ENCODE peak calls at places on chromosome 1, in five cellular contexts. P is neural progenitor cell, Y is cardiac muscle cell, W is heart left ventricle, M is upper lobe of left lung. H is an unnamed sample.

GRCh38 chr1:6180215-6180577 is at the start of gene CHD5:
- DNase-seq in W (no peak), M (no peak), P (peak; percentile 83), Y (no peak), H (no peak)

GRCh38 chr1:200437556-200438203 is 27.8 kb upstream of the ZNF281 start:
- DNase-seq in Y (no peak), W (no peak), P (no peak), M (no peak), H (no peak)

GRCh38 chr1:30639881-30640452 is 83.4 kb downstream of the MATN1 start:
- DNase-seq in W (no peak), Y (no peak), P (no peak), M (no peak), H (no peak)

GRCh38 chr1:46522184-46522968 is 29.1 kb downstream of the KNCN start:
- DNase-seq in P (peak; percentile 39), W (no peak), Y (no peak), M (peak; percentile 75), H (peak; percentile 8)

GRCh38 chr1:214328770-214329455 is 48.0 kb downstream of the SMYD2 start:
- DNase-seq in W (peak; percentile 82), P (peak; percentile 86), M (peak; percentile 55), Y (peak; percentile 86), H (peak; percentile 69)

GRCh38 chr1:227318003-227318851 is at the start of gene CDC42BPA:
- DNase-seq in W (peak; percentile 91), M (peak; percentile 93), P (peak; percentile 92), Y (peak; percentile 92), H (peak; percentile 52)

GRCh38 chr1:115811140-115811828 is 29.6 kb downstream of the NHLH2 start:
- DNase-seq in W (no peak), P (no peak), M (no peak), Y (no peak), H (peak; percentile 100)

GRCh38 chr1:236356141-236356540 is 37.9 kb upstream of the EDARADD start:
- DNase-seq in Y (no peak), M (no peak), P (no peak), W (no peak), H (no peak)

GRCh38 chr1:172352435-172352834 is 68.0 kb upstream of the C1orf105 start:
- DNase-seq in M (no peak), P (no peak), W (no peak), Y (no peak), H (no peak)

DNA sequence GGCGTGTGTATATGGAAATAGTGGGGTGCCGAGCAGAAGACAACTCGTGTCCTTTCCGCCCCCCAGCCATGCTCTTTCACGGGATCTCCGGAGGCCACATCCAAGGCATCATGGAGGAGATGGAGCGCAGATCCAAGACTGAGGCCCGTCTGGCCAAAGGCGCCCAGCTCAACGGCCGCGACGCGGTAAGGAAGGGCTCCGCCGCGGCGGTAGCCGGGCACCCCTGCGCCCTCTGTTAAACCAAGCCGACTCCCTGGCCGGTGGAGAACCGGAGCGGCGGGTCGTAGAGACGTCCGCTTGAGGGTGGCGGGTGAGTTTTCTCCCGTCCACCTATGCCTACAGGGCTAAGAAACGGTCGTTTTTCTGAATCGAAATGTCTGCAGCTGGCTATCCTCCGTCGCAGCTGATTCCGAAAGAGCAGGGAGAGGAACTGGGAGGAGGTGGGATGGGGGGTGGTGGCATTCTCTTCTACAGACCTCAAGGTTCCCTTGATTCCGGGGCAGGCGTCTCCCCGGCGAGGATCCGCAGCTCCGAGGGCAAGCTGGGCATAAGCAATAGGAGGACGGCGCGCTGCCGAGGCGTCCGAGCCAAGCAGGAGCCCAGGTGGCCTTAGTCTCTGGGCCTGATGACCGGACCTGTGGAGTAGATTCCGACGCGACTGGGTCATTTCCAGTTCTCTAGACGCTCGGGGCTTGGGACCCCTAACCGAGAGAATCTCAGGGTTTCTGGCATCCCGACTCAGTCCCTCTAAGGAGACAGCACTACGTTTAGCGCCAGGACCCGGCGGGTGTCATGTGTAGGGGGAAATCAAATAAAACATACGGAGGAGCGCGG is 858 bp downstream of the LHX9 start:
- DNase-seq in M (peak; percentile 82), W (no peak), Y (no peak), P (peak; percentile 64), H (no peak)
- H3K4me3 ChIP-seq in M (peak overlapping the region; percentile 26), W (peak overlapping the region; percentile 48), Y (peak overlapping the region; percentile 4), P (peak overlapping the region; percentile 47), H (no peak overlapping the region)

GRCh38 chr1:195965475-195965874 is 642.8 kb downstream of the KCNT2 start:
- DNase-seq in P (no peak), Y (no peak), M (no peak), W (no peak), H (no peak)

GRCh38 chr1:195962051-195962450 is 646.2 kb downstream of the KCNT2 start:
- DNase-seq in P (no peak), W (no peak), Y (no peak), M (no peak), H (no peak)

GRCh38 chr1:195960580-195960979 is 647.7 kb downstream of the KCNT2 start:
- DNase-seq in P (no peak), Y (no peak), W (no peak), M (no peak), H (no peak)

GRCh38 chr1:195970209-195970608 is 638.0 kb downstream of the KCNT2 start:
- DNase-seq in M (no peak), Y (no peak), P (no peak), W (no peak), H (no peak)

GRCh38 chr1:195965036-195965435 is 643.2 kb downstream of the KCNT2 start:
- DNase-seq in P (no peak), W (no peak), Y (no peak), M (no peak), H (no peak)
- TF ChIP-seq CTCF in P (no peak), W (no peak), Y (no peak), M (no peak), H (no peak)

DNA sequence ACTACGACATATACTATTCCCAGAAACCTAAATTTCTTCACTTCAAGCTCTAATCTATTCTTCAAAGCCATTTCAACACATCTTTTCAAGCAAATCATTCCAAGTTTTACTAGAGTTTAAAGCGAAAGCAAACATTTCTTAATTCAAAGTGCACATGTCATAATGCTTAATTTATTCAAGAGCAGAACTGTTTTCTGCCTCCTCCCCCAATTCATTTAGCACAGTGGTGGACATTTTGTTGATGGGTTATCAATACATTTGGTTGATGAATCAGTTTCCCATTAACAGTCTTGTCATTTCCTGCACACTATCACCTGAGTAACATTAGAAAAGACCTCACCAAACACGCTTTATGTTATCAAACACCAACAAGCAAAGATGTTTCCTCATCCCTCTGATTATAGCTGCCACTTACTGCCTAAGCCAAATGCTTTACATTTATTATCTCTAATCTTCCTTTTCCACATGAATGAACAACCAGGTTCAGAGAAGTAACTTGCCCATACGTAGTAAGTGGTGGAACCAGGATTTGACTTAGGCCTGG is 2.0 kb downstream of the SRSF4 start:
- DNase-seq in Y (no peak), M (no peak), W (no peak), P (no peak), H (no peak)
- H3K4me3 ChIP-seq in Y (peak overlapping the region; percentile 95), M (peak overlapping the region; percentile 93), W (peak overlapping the region; percentile 89), P (peak overlapping the region; percentile 99), H (peak overlapping the region; percentile 93)

DNA sequence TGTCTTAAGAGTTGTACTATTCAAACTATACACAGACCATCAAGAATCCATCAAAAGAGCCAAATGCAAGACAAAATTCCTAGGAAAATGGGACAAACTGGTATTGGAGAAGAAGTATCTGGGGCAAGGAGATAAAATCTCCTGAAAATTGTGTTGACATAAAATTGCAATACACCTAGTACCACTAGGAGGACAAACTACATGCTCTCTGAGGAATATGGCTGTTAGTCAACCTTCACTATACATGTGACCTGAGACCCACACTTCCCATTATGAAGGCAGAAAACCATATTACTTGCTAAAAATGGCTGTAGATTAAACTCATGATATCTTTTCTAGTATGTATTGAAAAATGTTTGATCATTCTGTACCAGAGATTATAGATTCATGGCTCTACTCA is 30.0 kb downstream of the IRF2BP2 start:
- DNase-seq in Y (no peak), P (no peak), W (no peak), M (no peak), H (no peak)
- TF ChIP-seq CTCF in Y (peak; percentile 15), P (peak; percentile 21), W (no peak), M (peak; percentile 20), H (peak; percentile 15)

GRCh38 chr1:65310078-65310587 is 790 bp downstream of the DNAJC6 start:
- DNase-seq in M (no peak), Y (no peak), W (peak; percentile 49), P (no peak), H (no peak)
- H3K4me3 ChIP-seq in M (peak overlapping the region; percentile 32), Y (peak overlapping the region; percentile 61), W (peak overlapping the region; percentile 51), P (peak overlapping the region; percentile 59), H (no peak overlapping the region)

GRCh38 chr1:82931051-82931450 is 1067.9 kb downstream of the TTLL7 start:
- DNase-seq in M (no peak), W (no peak), Y (no peak), P (no peak), H (peak; percentile 32)
- TF ChIP-seq CTCF in M (no peak), W (no peak), Y (no peak), P (no peak), H (no peak)

GRCh38 chr1:145978860-145979745 is 14.6 kb downstream of the POLR3GL start:
- DNase-seq in W (peak; percentile 96), M (no peak), Y (peak; percentile 97), P (peak; percentile 91), H (peak; percentile 96)

GRCh38 chr1:145978477-145978859 is 14.0 kb downstream of the POLR3GL start:
- DNase-seq in Y (no peak), P (no peak), W (no peak), M (no peak), H (no peak)

GRCh38 chr1:145977486-145978476 is 13.3 kb downstream of the POLR3GL start:
- DNase-seq in Y (peak; percentile 83), P (peak; percentile 86), M (no peak), W (peak; percentile 76), H (no peak)

GRCh38 chr1:145981299-145981600 is 15.1 kb downstream of the TXNIP start:
- DNase-seq in M (no peak), P (no peak), Y (no peak), W (no peak), H (no peak)

GRCh38 chr1:145979746-145980435 is 15.4 kb downstream of the POLR3GL start:
- DNase-seq in Y (no peak), P (no peak), W (no peak), M (no peak), H (no peak)
- H3K4me3 ChIP-seq in Y (no peak overlapping the region), P (no peak overlapping the region), W (peak overlapping the region; percentile 35), M (no peak overlapping the region), H (no peak overlapping the region)

DNA sequence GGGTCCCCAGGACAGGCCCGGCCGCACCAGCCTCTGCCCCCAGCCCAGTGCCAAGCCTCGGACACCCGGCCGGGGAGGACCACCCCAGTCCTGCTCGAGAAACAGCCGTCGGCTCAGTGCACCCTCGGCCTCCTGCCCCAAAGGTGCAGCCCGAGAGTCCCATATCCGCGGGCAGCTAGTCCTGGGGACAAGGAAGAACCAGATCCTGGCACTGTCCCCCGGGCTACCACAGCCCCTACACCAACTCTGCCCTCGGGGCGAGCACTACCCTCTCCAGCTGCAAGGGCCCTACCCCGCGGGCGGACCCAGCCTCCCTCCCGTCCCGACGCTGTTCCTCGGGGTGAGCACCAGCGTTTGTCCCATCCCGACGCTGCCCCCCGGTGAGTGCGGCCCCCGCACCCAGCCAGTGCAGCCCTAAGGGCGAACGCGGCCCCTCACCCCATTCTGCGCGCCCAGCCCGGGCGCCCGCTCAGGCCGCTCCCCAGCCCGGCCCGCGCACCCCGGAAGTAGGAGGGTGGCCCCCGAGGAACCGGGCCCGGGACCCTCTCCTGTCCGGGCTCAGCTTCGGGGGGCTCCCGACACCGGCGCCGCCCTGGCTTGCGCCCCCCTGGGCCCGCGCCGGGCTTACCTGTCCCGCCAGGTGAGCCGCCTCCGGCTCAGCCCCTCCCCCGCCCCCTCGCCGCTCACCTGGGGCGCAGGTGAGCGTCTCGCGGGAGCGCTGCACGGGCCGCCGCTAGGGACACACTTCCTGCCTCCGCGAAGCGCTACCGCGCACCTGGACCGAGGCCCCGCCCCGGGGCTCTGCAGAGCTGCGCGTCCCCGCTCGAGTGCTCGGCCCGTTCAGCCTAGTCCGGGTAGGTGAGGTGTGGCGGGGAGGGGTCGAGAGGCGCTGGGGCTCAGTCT is at the start of gene KDF1:
- DNase-seq in W (no peak), Y (peak; percentile 39), M (peak; percentile 95), P (peak; percentile 69), H (peak; percentile 72)
- TF ChIP-seq CTCF in W (no peak), Y (no peak), M (peak; percentile 65), P (peak; percentile 48), H (no peak)

H was measured in LNCaP clone FGC.